ENCODE peak calls at places on chromosomes 12 and 14, in ten cellular contexts. C is foreskin fibroblast, L is lower leg skin, R is Calu3, Q is mammary epithelial cell, I is fibroblast of the aortic adventitia, F is breast epithelium, H is cardiac fibroblast, S is PC-9, M is left ventricle myocardium inferior. X is an unnamed sample.

GRCh38 chr14:103085106-103086091 is 1.4 kb downstream of the LBHD2 start:
- DNase-seq in L (no peak), R (peak), I (no peak), F (no peak), Q (no peak), M (no peak), S (no peak), H (no peak), C (no peak), X (no peak)

GRCh38 chr14:37172024-37172869 is at the start of gene SLC25A21:
- DNase-seq in H (peak), S (peak), R (peak), F (peak), M (peak), L (peak), I (peak), C (peak), Q (peak), X (peak)

GRCh38 chr12:54082402-54082892 is 28.8 kb downstream of the HOXC4 start:
- DNase-seq in H (peak), F (no peak), M (no peak), R (peak), Q (no peak), I (no peak), C (no peak), L (no peak), S (no peak), X (no peak)

GRCh38 chr12:131832393-131833231 is 4.4 kb downstream of the MMP17 start:
- DNase-seq in I (peak), F (no peak), C (peak), M (peak), H (peak), Q (peak), S (no peak), R (peak), L (no peak), X (peak)

GRCh38 chr14:40317690-40318089 is 885.5 kb upstream of the FBXO33 start:
- DNase-seq in H (no peak), C (no peak), Q (no peak), F (no peak), R (no peak), L (no peak), M (no peak), I (no peak), S (no peak), X (no peak)

GRCh38 chr12:76519538-76519937 is 40.0 kb downstream of the OSBPL8 start:
- DNase-seq in H (no peak), I (no peak), C (no peak), S (no peak), Q (no peak), R (no peak), F (no peak), L (no peak), M (no peak), X (peak)

GRCh38 chr12:130879781-130880389 is 8.0 kb downstream of the RAN start:
- DNase-seq in R (no peak), C (no peak), L (no peak), I (no peak), H (no peak), M (no peak), S (no peak), F (no peak), Q (no peak), X (no peak)

GRCh38 chr14:91927216-91927615 is 20.3 kb downstream of the FBLN5 start:
- DNase-seq in F (no peak), R (no peak), I (no peak), M (no peak), L (no peak), Q (no peak), H (peak), C (peak), S (no peak), X (peak)

GRCh38 chr12:92467886-92468285 is 234.9 kb upstream of the PLEKHG7 start:
- DNase-seq in Q (no peak), F (no peak), S (no peak), C (peak), L (no peak), I (peak), R (no peak), H (no peak), M (no peak), X (no peak)

GRCh38 chr12:49288922-49289555 is 5.9 kb upstream of the PRPH start:
- DNase-seq in C (no peak), Q (peak), H (no peak), S (no peak), F (no peak), R (no peak), I (no peak), M (no peak), L (peak), X (no peak)

GRCh38 chr12:85951823-85952222 is 77.7 kb downstream of the NTS start:
- DNase-seq in H (peak), C (peak), S (no peak), F (no peak), I (peak), R (no peak), Q (peak), L (no peak), M (no peak), X (peak)

GRCh38 chr12:91889970-91890369 is 255.7 kb downstream of the BTG1 start:
- DNase-seq in L (no peak), F (no peak), S (no peak), Q (no peak), I (no peak), M (no peak), H (no peak), C (peak), R (no peak), X (no peak)

GRCh38 chr12:5432011-5432400 is at the start of gene NTF3:
- DNase-seq in M (peak), F (no peak), Q (no peak), S (no peak), I (peak), C (peak), R (no peak), H (peak), L (peak), X (peak)

GRCh38 chr14:76918176-76918750 is 92.1 kb downstream of the LRRC74A start:
- DNase-seq in L (peak), C (peak), I (peak), S (peak), Q (no peak), H (peak), F (peak), M (peak), R (no peak), X (peak)

GRCh38 chr12:10170199-10170598 is 1.7 kb downstream of the OLR1 start:
- DNase-seq in S (peak), F (no peak), C (no peak), H (no peak), L (no peak), R (no peak), I (no peak), Q (peak), M (no peak), X (no peak)

GRCh38 chr14:97298331-97298730 is 501.1 kb downstream of the VRK1 start:
- DNase-seq in F (no peak), I (no peak), H (no peak), L (no peak), S (no peak), C (no peak), R (no peak), M (no peak), Q (no peak), X (no peak)

GRCh38 chr12:41680155-41680554 is 464.5 kb downstream of the GXYLT1 start:
- DNase-seq in H (no peak), M (no peak), C (no peak), R (no peak), F (no peak), S (no peak), L (no peak), Q (no peak), I (no peak), X (no peak)

GRCh38 chr14:87705439-87705896 is 287.5 kb downstream of the GALC start:
- DNase-seq in I (peak), F (no peak), C (peak), H (no peak), Q (peak), R (no peak), S (no peak), M (no peak), L (no peak), X (no peak)

GRCh38 chr12:12350868-12351463 is 924 bp upstream of the MANSC1 start:
- DNase-seq in R (peak), M (no peak), Q (peak), I (no peak), C (no peak), F (no peak), H (no peak), S (peak), L (no peak), X (no peak)

GRCh38 chr14:104290058-104290667 is 151.8 kb downstream of the KIF26A start:
- DNase-seq in C (no peak), Q (no peak), M (peak), L (peak), I (no peak), R (no peak), H (no peak), S (no peak), F (no peak), X (no peak)

GRCh38 chr14:27184371-27184901 is 586.6 kb upstream of the NOVA1 start:
- DNase-seq in I (no peak), L (no peak), F (no peak), R (no peak), C (no peak), H (no peak), Q (no peak), S (no peak), M (no peak), X (peak)

GRCh38 chr14:104637546-104638003 is 33.0 kb upstream of the TMEM179 start:
- DNase-seq in S (no peak), R (no peak), F (no peak), I (no peak), Q (no peak), L (no peak), M (no peak), C (no peak), H (no peak), X (no peak)

GRCh38 chr14:97277711-97278110 is 480.5 kb downstream of the VRK1 start:
- DNase-seq in H (no peak), I (no peak), F (no peak), R (no peak), S (no peak), M (no peak), C (no peak), L (no peak), Q (no peak), X (no peak)

GRCh38 chr14:58701576-58701975 is 63.8 kb downstream of the DACT1 start:
- DNase-seq in L (no peak), S (no peak), F (no peak), Q (no peak), H (no peak), R (no peak), M (no peak), C (no peak), I (no peak), X (no peak)

GRCh38 chr12:7835766-7836165 is 36.9 kb downstream of the SLC2A14 start:
- DNase-seq in R (no peak), C (no peak), M (no peak), I (no peak), H (no peak), S (peak), Q (no peak), F (no peak), L (no peak), X (no peak)

GRCh38 chr12:46778415-46778814 is 47.4 kb downstream of the SLC38A4 start:
- DNase-seq in Q (no peak), I (no peak), F (no peak), S (no peak), L (no peak), R (no peak), H (no peak), M (no peak), C (no peak), X (no peak)

GRCh38 chr12:14810953-14811483 is 3.0 kb downstream of the SMCO3 start:
- DNase-seq in H (peak), C (peak), R (peak), S (no peak), L (no peak), Q (peak), M (no peak), F (no peak), I (peak), X (peak)

GRCh38 chr14:39015360-39015961 is 87.6 kb downstream of the SEC23A start:
- DNase-seq in R (peak), C (peak), I (peak), F (no peak), M (no peak), Q (peak), H (peak), S (peak), L (no peak), X (peak)

GRCh38 chr12:106386836-106387555 is 29.4 kb downstream of the POLR3B start:
- DNase-seq in H (peak), S (peak), Q (peak), L (no peak), F (no peak), M (no peak), R (no peak), I (peak), C (no peak), X (peak)

GRCh38 chr14:74084277-74085046 is at the start of the genes ALDH6A1 and LIN52:
- DNase-seq in R (peak), L (peak), F (peak), Q (peak), H (peak), C (peak), M (peak), I (peak), S (peak), X (peak)
- TF ChIP-seq CTCF in R (no peak), L (no peak), F (peak), Q (no peak), H (no peak), C (no peak), M (peak), I (no peak), S (peak), X (no peak)

DNA sequence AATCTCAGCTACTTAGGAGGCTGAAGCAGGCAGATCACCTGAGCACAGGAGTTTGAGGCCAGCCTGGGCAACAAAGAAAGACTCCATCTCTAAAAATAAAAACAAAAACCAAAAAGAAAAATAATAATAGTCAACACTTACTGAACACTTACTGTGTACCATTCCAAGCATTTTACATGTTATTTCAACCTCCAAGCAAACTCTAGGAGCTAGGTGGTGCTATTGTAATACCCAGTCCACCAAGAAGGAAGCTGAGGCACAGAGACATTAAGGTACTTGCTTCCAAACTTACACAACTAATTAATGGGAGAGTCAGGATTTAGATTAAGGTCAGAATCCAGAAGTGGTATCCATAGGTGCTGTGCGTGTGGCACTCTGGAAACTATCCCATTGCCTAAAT is 13.7 kb upstream of the OR6J1 start:
- DNase-seq in I (peak), C (peak), H (peak), M (no peak), Q (peak), S (peak), F (no peak), L (no peak), R (no peak), X (peak)
- TF ChIP-seq CTCF in I (peak), C (peak), H (peak), M (peak), Q (peak), S (peak), F (no peak), L (no peak), R (no peak), X (peak)

DNA sequence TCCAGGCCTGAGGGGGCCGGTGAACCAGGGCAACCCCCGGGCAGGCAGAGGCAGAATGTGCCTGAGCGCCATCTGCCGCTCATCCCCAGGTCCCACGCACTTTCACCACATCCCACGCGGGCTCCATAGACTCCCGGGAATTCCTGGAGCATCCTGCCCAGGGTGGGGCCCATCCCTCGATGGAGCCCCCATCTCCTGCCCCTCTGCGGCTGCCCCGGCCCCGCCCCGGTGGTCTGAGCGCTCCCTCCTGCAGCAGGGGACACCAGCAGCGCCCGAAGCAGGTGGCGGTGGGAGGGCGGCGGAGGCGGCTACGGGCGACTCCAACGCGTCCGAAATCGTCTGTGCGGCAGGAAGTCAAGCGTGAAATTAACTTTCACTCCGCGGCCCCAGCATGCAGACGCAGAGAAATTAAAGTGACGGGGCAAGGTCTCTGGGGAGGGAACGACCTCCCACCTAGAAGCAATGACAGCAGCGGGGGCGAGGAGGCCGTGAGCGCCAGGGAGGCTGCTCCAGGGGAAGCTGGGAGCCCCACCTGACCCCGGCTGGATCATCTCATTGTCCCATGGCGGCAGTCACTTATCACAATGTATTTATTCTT is 122.2 kb downstream of the NCOR2 start:
- DNase-seq in Q (no peak), L (no peak), S (no peak), H (no peak), R (no peak), M (peak), F (no peak), C (no peak), I (no peak), X (no peak)
- TF ChIP-seq CTCF in Q (no peak), L (no peak), S (no peak), H (no peak), R (no peak), M (no peak), F (no peak), C (no peak), I (no peak), X (no peak)

GRCh38 chr12:121715862-121716435 is 3.4 kb downstream of the TMEM120B start:
- DNase-seq in H (no peak), S (no peak), M (no peak), L (no peak), R (no peak), Q (no peak), C (no peak), I (no peak), F (no peak), X (no peak)

GRCh38 chr12:121711925-121712461 is 559 bp upstream of the TMEM120B start:
- DNase-seq in S (peak), Q (no peak), L (peak), M (peak), H (peak), R (no peak), C (no peak), I (peak), F (no peak), X (peak)

GRCh38 chr12:121713257-121714155 is 954 bp downstream of the TMEM120B start:
- DNase-seq in L (peak), Q (no peak), M (peak), S (no peak), F (no peak), I (peak), C (peak), R (no peak), H (peak), X (peak)

GRCh38 chr12:121709478-121709890 is 3.1 kb upstream of the TMEM120B start:
- DNase-seq in L (no peak), S (peak), Q (peak), M (no peak), I (peak), C (peak), F (no peak), H (peak), R (peak), X (peak)

GRCh38 chr12:121712462-121713256 is at the start of gene TMEM120B:
- DNase-seq in Q (peak), F (peak), M (peak), R (peak), L (peak), H (peak), C (peak), I (peak), S (peak), X (peak)
- TF ChIP-seq CTCF in Q (no peak), F (no peak), M (no peak), R (no peak), L (no peak), H (no peak), C (no peak), I (no peak), S (no peak), X (no peak)

DNA sequence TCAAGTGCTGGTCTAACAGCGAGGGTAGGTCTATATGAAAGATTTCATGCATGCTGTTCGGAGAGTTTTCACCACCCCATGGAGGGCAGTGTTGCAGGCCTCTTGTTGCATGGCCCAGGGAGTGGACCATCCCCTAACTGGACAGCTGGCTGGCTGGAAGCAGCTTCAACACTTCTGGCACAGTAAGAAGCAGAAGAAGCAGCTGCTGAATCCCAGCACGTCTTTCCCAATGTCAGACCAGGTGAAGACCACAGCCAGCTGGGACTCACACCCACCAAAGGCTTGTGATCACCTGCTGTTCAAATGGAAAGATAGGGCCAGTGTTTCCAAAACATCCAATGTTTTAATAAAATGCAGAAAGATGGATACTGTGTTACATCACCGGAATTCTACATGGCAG is 1423.6 kb downstream of the AACS start:
- DNase-seq in S (no peak), F (no peak), L (no peak), Q (no peak), M (no peak), I (peak), H (no peak), C (no peak), R (no peak), X (no peak)
- TF ChIP-seq CTCF in S (no peak), F (no peak), L (no peak), Q (no peak), M (no peak), I (no peak), H (no peak), C (no peak), R (no peak), X (no peak)

GRCh38 chr12:129552996-129553750 is 350.7 kb downstream of the TMEM132D start:
- DNase-seq in I (no peak), S (no peak), Q (no peak), R (no peak), F (no peak), M (no peak), H (no peak), L (no peak), C (no peak), X (no peak)
- TF ChIP-seq CTCF in I (no peak), S (no peak), Q (no peak), R (no peak), F (no peak), M (no peak), H (no peak), L (no peak), C (no peak), X (no peak)